ENCODE peak calls at places on chromosome 6, in four cellular contexts. O, Z, E and F are unnamed samples.

GRCh38 chr6:144294016-144294415 is 8.9 kb downstream of the UTRN start:
- DNase-seq in O (no peak), Z (no peak), E (no peak), F (no peak)

GRCh38 chr6:43215066-43215465 is 14.2 kb downstream of the DNPH1 start:
- DNase-seq in O (no peak), Z (no peak), E (no peak), F (no peak)

GRCh38 chr6:52286798-52287432 is 2.4 kb upstream of the MCM3 start:
- DNase-seq in O (no peak), Z (peak; percentile 56), E (peak; percentile 58), F (peak; percentile 47)

GRCh38 chr6:31718294-31718693 is 3.1 kb downstream of the LY6G6D start:
- DNase-seq in O (no peak), Z (no peak), E (no peak), F (no peak)

GRCh38 chr6:27684264-27685211 is 211.6 kb upstream of the ZNF184 start:
- DNase-seq in O (peak; percentile 33), Z (no peak), E (no peak), F (peak; percentile 60)

GRCh38 chr6:72084992-72085569 is 198.7 kb downstream of the RIMS1 start:
- DNase-seq in O (no peak), Z (no peak), E (no peak), F (no peak)

GRCh38 chr6:135038335-135038734 is 16.3 kb downstream of the HBS1L start:
- DNase-seq in O (no peak), Z (no peak), E (no peak), F (no peak)

GRCh38 chr6:30800876-30801275 is 56.5 kb upstream of the IER3 start:
- DNase-seq in O (no peak), Z (no peak), E (no peak), F (no peak)

GRCh38 chr6:159520002-159520401 is 173.0 kb downstream of the SOD2 start:
- DNase-seq in O (no peak), Z (no peak), E (no peak), F (no peak)

GRCh38 chr6:156953478-156954146 is 176.4 kb downstream of the ARID1B start:
- DNase-seq in O (no peak), Z (no peak), E (no peak), F (peak; percentile 77)

GRCh38 chr6:29953001-29953436 is 10.7 kb downstream of the HLA-A start:
- DNase-seq in O (no peak), Z (no peak), E (no peak), F (no peak)

GRCh38 chr6:137693737-137694136 is 173.3 kb upstream of the TNFAIP3 start:
- DNase-seq in O (no peak), Z (no peak), E (no peak), F (no peak)

GRCh38 chr6:96626749-96627353 is 63.9 kb downstream of the FHL5 start:
- DNase-seq in O (no peak), Z (no peak), E (no peak), F (peak; percentile 7)

GRCh38 chr6:20876016-20876415 is 341.8 kb downstream of the CDKAL1 start:
- DNase-seq in O (no peak), Z (no peak), E (no peak), F (no peak)

GRCh38 chr6:72182337-72183246 is 296.2 kb downstream of the RIMS1 start:
- DNase-seq in O (no peak), Z (peak; percentile 10), E (peak; percentile 57), F (no peak)

GRCh38 chr6:44697333-44697732 is 309.8 kb downstream of the CDC5L start:
- DNase-seq in O (no peak), Z (no peak), E (no peak), F (no peak)

GRCh38 chr6:39225543-39225942 is 3.7 kb downstream of the KCNK5 start:
- DNase-seq in O (no peak), Z (no peak), E (peak; percentile 83), F (no peak)

GRCh38 chr6:109491207-109491938 is 8.4 kb upstream of the ZBTB24 start:
- DNase-seq in O (no peak), Z (no peak), E (no peak), F (peak; percentile 60)

GRCh38 chr6:27726620-27727023 is 185.6 kb downstream of the OR2B2 start:
- DNase-seq in O (no peak), Z (no peak), E (no peak), F (no peak)

GRCh38 chr6:161417712-161418457 is 144.0 kb upstream of the AGPAT4 start:
- DNase-seq in O (no peak), Z (peak; percentile 61), E (no peak), F (no peak)

GRCh38 chr6:154683756-154684523 is 49.3 kb upstream of the SCAF8 start:
- DNase-seq in O (no peak), Z (no peak), E (no peak), F (no peak)

GRCh38 chr6:18323935-18324707 is 59.8 kb upstream of the DEK start:
- DNase-seq in O (no peak), Z (no peak), E (no peak), F (no peak)

GRCh38 chr6:9138856-9139426 is 703.6 kb upstream of the SLC35B3 start:
- DNase-seq in O (no peak), Z (no peak), E (no peak), F (no peak)

GRCh38 chr6:41367700-41368099 is 32.3 kb downstream of the NCR2 start:
- DNase-seq in O (no peak), Z (no peak), E (peak; percentile 61), F (no peak)

GRCh38 chr6:156980948-156981347 is 203.8 kb downstream of the ARID1B start:
- DNase-seq in O (no peak), Z (no peak), E (no peak), F (no peak)

GRCh38 chr6:44454198-44454597 is 66.7 kb downstream of the CDC5L start:
- DNase-seq in O (no peak), Z (no peak), E (no peak), F (no peak)

GRCh38 chr6:7058250-7058923 is 49.4 kb upstream of the RREB1 start:
- DNase-seq in O (no peak), Z (peak; percentile 38), E (no peak), F (no peak)

GRCh38 chr6:161095916-161096315 is 104.3 kb downstream of the MAP3K4 start:
- DNase-seq in O (no peak), Z (no peak), E (no peak), F (no peak)

GRCh38 chr6:4435981-4436445 is 300.6 kb upstream of the ECI2 start:
- DNase-seq in O (no peak), Z (no peak), E (no peak), F (no peak)

GRCh38 chr6:29813809-29814208 is 13.8 kb upstream of the HLA-G start:
- DNase-seq in O (no peak), Z (no peak), E (no peak), F (no peak)

GRCh38 chr6:9697263-9697931 is 717.5 kb downstream of the TFAP2A start:
- DNase-seq in O (no peak), Z (no peak), E (no peak), F (no peak)

GRCh38 chr6:15533379-15534044 is 129.3 kb downstream of the DTNBP1 start:
- DNase-seq in O (no peak), Z (no peak), E (no peak), F (no peak)

GRCh38 chr6:42511803-42512422 is 51.9 kb upstream of the UBR2 start:
- DNase-seq in O (no peak), Z (no peak), E (no peak), F (no peak)

GRCh38 chr6:47321582-47321981 is 11.9 kb upstream of the TNFRSF21 start:
- DNase-seq in O (no peak), Z (no peak), E (no peak), F (no peak)

GRCh38 chr6:168709991-168710390 is 269.0 kb downstream of the SMOC2 start:
- DNase-seq in O (no peak), Z (no peak), E (no peak), F (no peak)

GRCh38 chr6:91106083-91106482 is 519.2 kb upstream of the MAP3K7 start:
- DNase-seq in O (no peak), Z (no peak), E (no peak), F (no peak)
- H3K27ac ChIP-seq in O (no peak overlapping the region), Z (no peak overlapping the region), E (no peak overlapping the region), F (no peak overlapping the region)

DNA sequence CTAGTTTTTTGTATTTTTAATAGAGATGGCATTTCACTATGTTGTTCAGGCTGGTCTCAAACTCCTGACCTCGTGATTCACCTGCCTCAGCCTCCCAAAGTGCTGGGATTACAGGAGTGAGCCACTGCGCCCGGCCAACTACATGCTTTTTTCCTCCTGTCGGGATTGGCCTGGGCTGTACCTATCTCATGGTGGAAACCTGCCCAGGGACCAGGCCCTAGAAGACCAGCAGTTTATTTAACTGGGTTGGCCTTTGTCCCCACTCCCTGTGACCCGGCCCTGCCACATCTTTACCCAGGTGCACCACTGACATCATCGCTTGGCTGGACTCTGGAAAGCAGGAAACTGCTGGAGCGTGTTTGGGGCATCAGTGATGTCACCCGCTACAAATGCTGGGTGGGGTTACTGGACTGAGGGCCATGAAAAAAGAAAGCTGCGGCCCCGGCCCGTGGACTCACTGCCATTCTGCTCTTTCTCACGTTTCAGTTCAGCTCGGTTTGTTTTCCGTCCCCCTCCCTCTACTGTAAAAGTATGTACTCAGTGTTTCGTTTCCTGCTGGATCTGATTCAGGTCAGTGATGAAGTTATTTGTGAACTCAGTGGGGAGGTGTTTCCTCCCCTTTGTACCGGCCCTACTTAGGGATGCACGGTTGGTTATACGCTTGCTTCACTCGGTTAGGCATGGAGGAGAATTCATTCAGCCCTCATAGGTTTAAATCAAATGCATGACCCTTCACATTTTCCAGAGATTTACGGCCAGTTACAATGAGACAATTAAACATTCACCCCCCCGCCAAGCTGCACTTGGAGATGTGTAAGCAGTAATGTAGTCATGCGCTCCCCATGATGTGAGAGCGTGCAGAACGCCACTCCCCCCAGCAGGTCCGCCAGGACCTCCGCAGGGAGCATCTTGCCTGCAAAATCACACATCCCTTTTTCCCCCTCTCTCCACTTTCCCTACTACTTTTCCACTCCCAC is 179.3 kb downstream of the MTHFD1L start:
- DNase-seq in O (no peak), Z (peak; percentile 52), E (peak; percentile 88), F (no peak)
- H3K4me3 ChIP-seq in O (no peak overlapping the region), Z (peak overlapping the region; percentile 5), E (peak overlapping the region; percentile 43), F (no peak overlapping the region)

GRCh38 chr6:127920804-127921203 is 19.9 kb upstream of the THEMIS start:
- DNase-seq in O (no peak), Z (no peak), E (no peak), F (no peak)
- H3K4me1 ChIP-seq in O (peaks cover 44% of the 10 kb centered on the region), Z (no peaks in the 10 kb centered on the region), E (no peaks in the 10 kb centered on the region), F (peaks cover 75% of the 10 kb centered on the region)

DNA sequence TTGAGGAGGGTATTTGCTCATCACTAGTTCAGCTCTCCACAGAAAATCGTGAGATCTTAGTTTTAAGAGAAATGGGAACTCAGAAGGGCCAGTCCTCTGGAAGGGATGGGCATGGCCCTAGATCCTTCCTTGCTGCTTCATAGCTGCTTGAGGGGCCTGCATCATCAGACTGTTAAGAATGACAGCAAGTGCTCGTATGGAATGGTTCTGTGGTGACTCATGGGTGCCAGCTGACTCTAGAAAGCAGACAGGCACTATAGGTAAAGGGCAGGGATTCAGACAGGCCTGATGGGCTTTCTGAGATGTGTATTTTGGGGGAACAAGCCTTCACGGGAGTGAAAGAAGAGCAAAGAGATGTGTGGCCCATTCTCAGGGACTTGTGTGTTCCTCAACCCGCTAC is 90.8 kb downstream of the MYLK4 start:
- DNase-seq in O (no peak), Z (no peak), E (no peak), F (no peak)
- H3K27ac ChIP-seq in O (no peak overlapping the region), Z (no peak overlapping the region), E (no peak overlapping the region), F (no peak overlapping the region)

DNA sequence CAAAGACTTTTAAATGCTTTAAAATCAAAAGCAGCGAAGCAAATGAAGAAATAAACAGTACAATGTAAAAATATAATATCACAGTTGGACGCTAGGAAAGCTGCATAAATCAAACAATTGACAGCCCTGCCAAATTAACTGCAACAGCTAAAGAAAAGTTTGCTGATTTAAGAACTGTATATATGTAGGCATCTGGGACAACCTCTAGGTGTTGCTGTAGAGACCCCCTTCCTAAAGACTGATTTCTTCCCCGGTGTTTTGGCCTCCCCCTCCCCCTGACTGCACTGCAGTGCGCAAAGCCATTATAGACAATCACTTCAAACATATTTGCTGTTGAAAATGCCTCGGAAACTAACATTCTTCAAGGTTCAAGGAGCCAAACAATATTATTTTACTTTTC is 1.1 kb downstream of the ELOVL4 start:
- DNase-seq in O (no peak), Z (no peak), E (no peak), F (peak; percentile 15)
- H3K4me3 ChIP-seq in O (peak overlapping the region; percentile 81), Z (peak overlapping the region; percentile 65), E (no peak overlapping the region), F (peak overlapping the region; percentile 27)